ENCODE peak calls at places on chromosomes 11 and 22, in nine cellular contexts. One of them, this sample, is unnamed.

GRCh38 chr11:71442880-71443279 is 5.3 kb downstream of the DHCR7 start:
- DNase-seq in activated T-cell treated with anti-CD3 and anti-CD28 coated beads, Interleukin-2, amount 50 U/mL, for 72 hours: no peak
- DNase-seq in tibial artery: peak
- DNase-seq in epithelial cell of esophagus: no peak
- DNase-seq in posterior cingulate gyrus: no peak
- DNase-seq in psoas muscle: no peak
- DNase-seq in Peyer's patch: no peak
- DNase-seq in stimulated activated CD4-positive, alpha-beta T cell treated with anti-CD3 and anti-CD28 coated beads, Interleukin-12 subunit alpha, Interleukin-12 subunit beta, amount 100 ng/mL, for 4 hours: no peak
- DNase-seq in glutamatergic neuron: no peak
- DNase-seq in this sample: no peak

GRCh38 chr22:19176175-19176630 is 2.3 kb downstream of the SLC25A1 start:
- DNase-seq in activated T-cell treated with anti-CD3 and anti-CD28 coated beads, Interleukin-2, amount 50 U/mL, for 72 hours: no peak
- DNase-seq in tibial artery: no peak
- DNase-seq in epithelial cell of esophagus: no peak
- DNase-seq in posterior cingulate gyrus: no peak
- DNase-seq in psoas muscle: no peak
- DNase-seq in Peyer's patch: no peak
- DNase-seq in stimulated activated CD4-positive, alpha-beta T cell treated with anti-CD3 and anti-CD28 coated beads, Interleukin-12 subunit alpha, Interleukin-12 subunit beta, amount 100 ng/mL, for 4 hours: no peak
- DNase-seq in glutamatergic neuron: no peak
- DNase-seq in this sample: no peak

GRCh38 chr22:38792833-38793232 is 1.1 kb downstream of the DNAL4 start:
- DNase-seq in activated T-cell treated with anti-CD3 and anti-CD28 coated beads, Interleukin-2, amount 50 U/mL, for 72 hours: peak
- DNase-seq in tibial artery: no peak
- DNase-seq in epithelial cell of esophagus: peak
- DNase-seq in posterior cingulate gyrus: no peak
- DNase-seq in psoas muscle: no peak
- DNase-seq in Peyer's patch: no peak
- DNase-seq in stimulated activated CD4-positive, alpha-beta T cell treated with anti-CD3 and anti-CD28 coated beads, Interleukin-12 subunit alpha, Interleukin-12 subunit beta, amount 100 ng/mL, for 4 hours: no peak
- DNase-seq in glutamatergic neuron: no peak
- DNase-seq in this sample: no peak

GRCh38 chr11:102012946-102013345 is 34.3 kb upstream of the CFAP300 start:
- DNase-seq in activated T-cell treated with anti-CD3 and anti-CD28 coated beads, Interleukin-2, amount 50 U/mL, for 72 hours: no peak
- DNase-seq in tibial artery: no peak
- DNase-seq in epithelial cell of esophagus: no peak
- DNase-seq in posterior cingulate gyrus: no peak
- DNase-seq in psoas muscle: no peak
- DNase-seq in Peyer's patch: no peak
- DNase-seq in stimulated activated CD4-positive, alpha-beta T cell treated with anti-CD3 and anti-CD28 coated beads, Interleukin-12 subunit alpha, Interleukin-12 subunit beta, amount 100 ng/mL, for 4 hours: no peak
- DNase-seq in glutamatergic neuron: no peak
- DNase-seq in this sample: no peak

GRCh38 chr11:91837649-91838330 is 386.8 kb upstream of the FAT3 start:
- DNase-seq in activated T-cell treated with anti-CD3 and anti-CD28 coated beads, Interleukin-2, amount 50 U/mL, for 72 hours: no peak
- DNase-seq in tibial artery: no peak
- DNase-seq in epithelial cell of esophagus: no peak
- DNase-seq in posterior cingulate gyrus: no peak
- DNase-seq in psoas muscle: no peak
- DNase-seq in Peyer's patch: no peak
- DNase-seq in stimulated activated CD4-positive, alpha-beta T cell treated with anti-CD3 and anti-CD28 coated beads, Interleukin-12 subunit alpha, Interleukin-12 subunit beta, amount 100 ng/mL, for 4 hours: no peak
- DNase-seq in glutamatergic neuron: no peak
- DNase-seq in this sample: no peak

GRCh38 chr22:50675553-50676199 is 3.1 kb downstream of the SHANK3 start:
- DNase-seq in activated T-cell treated with anti-CD3 and anti-CD28 coated beads, Interleukin-2, amount 50 U/mL, for 72 hours: no peak
- DNase-seq in tibial artery: no peak
- DNase-seq in epithelial cell of esophagus: no peak
- DNase-seq in posterior cingulate gyrus: no peak
- DNase-seq in psoas muscle: no peak
- DNase-seq in Peyer's patch: no peak
- DNase-seq in stimulated activated CD4-positive, alpha-beta T cell treated with anti-CD3 and anti-CD28 coated beads, Interleukin-12 subunit alpha, Interleukin-12 subunit beta, amount 100 ng/mL, for 4 hours: no peak
- DNase-seq in glutamatergic neuron: no peak
- DNase-seq in this sample: no peak

GRCh38 chr22:23783496-23784167 is 3.1 kb upstream of the SMARCB1 start:
- DNase-seq in activated T-cell treated with anti-CD3 and anti-CD28 coated beads, Interleukin-2, amount 50 U/mL, for 72 hours: no peak
- DNase-seq in tibial artery: no peak
- DNase-seq in epithelial cell of esophagus: no peak
- DNase-seq in posterior cingulate gyrus: no peak
- DNase-seq in psoas muscle: no peak
- DNase-seq in Peyer's patch: no peak
- DNase-seq in stimulated activated CD4-positive, alpha-beta T cell treated with anti-CD3 and anti-CD28 coated beads, Interleukin-12 subunit alpha, Interleukin-12 subunit beta, amount 100 ng/mL, for 4 hours: no peak
- DNase-seq in glutamatergic neuron: no peak
- DNase-seq in this sample: no peak

GRCh38 chr11:69297926-69298777 is 4.2 kb downstream of the MYEOV start:
- DNase-seq in activated T-cell treated with anti-CD3 and anti-CD28 coated beads, Interleukin-2, amount 50 U/mL, for 72 hours: peak
- DNase-seq in tibial artery: peak
- DNase-seq in epithelial cell of esophagus: peak
- DNase-seq in posterior cingulate gyrus: no peak
- DNase-seq in psoas muscle: peak
- DNase-seq in Peyer's patch: peak
- DNase-seq in stimulated activated CD4-positive, alpha-beta T cell treated with anti-CD3 and anti-CD28 coated beads, Interleukin-12 subunit alpha, Interleukin-12 subunit beta, amount 100 ng/mL, for 4 hours: no peak
- DNase-seq in glutamatergic neuron: no peak
- DNase-seq in this sample: no peak

GRCh38 chr22:49964493-49965290 is 4.1 kb downstream of the PIM3 start:
- DNase-seq in activated T-cell treated with anti-CD3 and anti-CD28 coated beads, Interleukin-2, amount 50 U/mL, for 72 hours: peak
- DNase-seq in tibial artery: peak
- DNase-seq in epithelial cell of esophagus: no peak
- DNase-seq in posterior cingulate gyrus: no peak
- DNase-seq in psoas muscle: peak
- DNase-seq in Peyer's patch: peak
- DNase-seq in stimulated activated CD4-positive, alpha-beta T cell treated with anti-CD3 and anti-CD28 coated beads, Interleukin-12 subunit alpha, Interleukin-12 subunit beta, amount 100 ng/mL, for 4 hours: peak
- DNase-seq in glutamatergic neuron: peak
- DNase-seq in this sample: no peak

GRCh38 chr11:64186205-64187165 is 514 bp downstream of the STIP1 start:
- DNase-seq in activated T-cell treated with anti-CD3 and anti-CD28 coated beads, Interleukin-2, amount 50 U/mL, for 72 hours: peak
- DNase-seq in tibial artery: no peak
- DNase-seq in epithelial cell of esophagus: peak
- DNase-seq in posterior cingulate gyrus: no peak
- DNase-seq in psoas muscle: no peak
- DNase-seq in Peyer's patch: no peak
- DNase-seq in stimulated activated CD4-positive, alpha-beta T cell treated with anti-CD3 and anti-CD28 coated beads, Interleukin-12 subunit alpha, Interleukin-12 subunit beta, amount 100 ng/mL, for 4 hours: peak
- DNase-seq in glutamatergic neuron: no peak
- DNase-seq in this sample: peak

GRCh38 chr11:61901353-61901858 is 10.1 kb upstream of the FADS3 start:
- DNase-seq in activated T-cell treated with anti-CD3 and anti-CD28 coated beads, Interleukin-2, amount 50 U/mL, for 72 hours: no peak
- DNase-seq in tibial artery: no peak
- DNase-seq in epithelial cell of esophagus: no peak
- DNase-seq in posterior cingulate gyrus: no peak
- DNase-seq in psoas muscle: no peak
- DNase-seq in Peyer's patch: no peak
- DNase-seq in stimulated activated CD4-positive, alpha-beta T cell treated with anti-CD3 and anti-CD28 coated beads, Interleukin-12 subunit alpha, Interleukin-12 subunit beta, amount 100 ng/mL, for 4 hours: no peak
- DNase-seq in glutamatergic neuron: no peak
- DNase-seq in this sample: no peak

GRCh38 chr11:1445741-1446445 is 40.7 kb downstream of the MOB2 start:
- DNase-seq in activated T-cell treated with anti-CD3 and anti-CD28 coated beads, Interleukin-2, amount 50 U/mL, for 72 hours: no peak
- DNase-seq in tibial artery: no peak
- DNase-seq in epithelial cell of esophagus: no peak
- DNase-seq in posterior cingulate gyrus: no peak
- DNase-seq in psoas muscle: no peak
- DNase-seq in Peyer's patch: no peak
- DNase-seq in stimulated activated CD4-positive, alpha-beta T cell treated with anti-CD3 and anti-CD28 coated beads, Interleukin-12 subunit alpha, Interleukin-12 subunit beta, amount 100 ng/mL, for 4 hours: no peak
- DNase-seq in glutamatergic neuron: no peak
- DNase-seq in this sample: no peak

GRCh38 chr11:122843281-122844150 is 5.2 kb downstream of the CRTAM start:
- DNase-seq in activated T-cell treated with anti-CD3 and anti-CD28 coated beads, Interleukin-2, amount 50 U/mL, for 72 hours: peak
- DNase-seq in tibial artery: no peak
- DNase-seq in epithelial cell of esophagus: no peak
- DNase-seq in posterior cingulate gyrus: no peak
- DNase-seq in psoas muscle: no peak
- DNase-seq in Peyer's patch: no peak
- DNase-seq in stimulated activated CD4-positive, alpha-beta T cell treated with anti-CD3 and anti-CD28 coated beads, Interleukin-12 subunit alpha, Interleukin-12 subunit beta, amount 100 ng/mL, for 4 hours: no peak
- DNase-seq in glutamatergic neuron: no peak
- DNase-seq in this sample: no peak

GRCh38 chr11:17745032-17745772 is 10.6 kb downstream of the KCNC1 start:
- DNase-seq in activated T-cell treated with anti-CD3 and anti-CD28 coated beads, Interleukin-2, amount 50 U/mL, for 72 hours: no peak
- DNase-seq in tibial artery: peak
- DNase-seq in epithelial cell of esophagus: no peak
- DNase-seq in posterior cingulate gyrus: no peak
- DNase-seq in psoas muscle: no peak
- DNase-seq in Peyer's patch: peak
- DNase-seq in stimulated activated CD4-positive, alpha-beta T cell treated with anti-CD3 and anti-CD28 coated beads, Interleukin-12 subunit alpha, Interleukin-12 subunit beta, amount 100 ng/mL, for 4 hours: no peak
- DNase-seq in glutamatergic neuron: peak
- DNase-seq in this sample: no peak

GRCh38 chr11:45543808-45544422 is 121.5 kb downstream of the CHST1 start:
- DNase-seq in activated T-cell treated with anti-CD3 and anti-CD28 coated beads, Interleukin-2, amount 50 U/mL, for 72 hours: no peak
- DNase-seq in tibial artery: no peak
- DNase-seq in epithelial cell of esophagus: peak
- DNase-seq in posterior cingulate gyrus: no peak
- DNase-seq in psoas muscle: no peak
- DNase-seq in Peyer's patch: no peak
- DNase-seq in stimulated activated CD4-positive, alpha-beta T cell treated with anti-CD3 and anti-CD28 coated beads, Interleukin-12 subunit alpha, Interleukin-12 subunit beta, amount 100 ng/mL, for 4 hours: no peak
- DNase-seq in glutamatergic neuron: no peak
- DNase-seq in this sample: no peak

GRCh38 chr11:61768376-61769076 is 16.1 kb downstream of the MYRF start:
- DNase-seq in activated T-cell treated with anti-CD3 and anti-CD28 coated beads, Interleukin-2, amount 50 U/mL, for 72 hours: no peak
- DNase-seq in tibial artery: no peak
- DNase-seq in epithelial cell of esophagus: no peak
- DNase-seq in posterior cingulate gyrus: no peak
- DNase-seq in psoas muscle: no peak
- DNase-seq in Peyer's patch: no peak
- DNase-seq in stimulated activated CD4-positive, alpha-beta T cell treated with anti-CD3 and anti-CD28 coated beads, Interleukin-12 subunit alpha, Interleukin-12 subunit beta, amount 100 ng/mL, for 4 hours: no peak
- DNase-seq in glutamatergic neuron: no peak
- DNase-seq in this sample: no peak

GRCh38 chr11:111633756-111634362 is 31.6 kb downstream of the SIK2 start:
- DNase-seq in activated T-cell treated with anti-CD3 and anti-CD28 coated beads, Interleukin-2, amount 50 U/mL, for 72 hours: no peak
- DNase-seq in tibial artery: no peak
- DNase-seq in epithelial cell of esophagus: peak
- DNase-seq in posterior cingulate gyrus: no peak
- DNase-seq in psoas muscle: no peak
- DNase-seq in Peyer's patch: no peak
- DNase-seq in stimulated activated CD4-positive, alpha-beta T cell treated with anti-CD3 and anti-CD28 coated beads, Interleukin-12 subunit alpha, Interleukin-12 subunit beta, amount 100 ng/mL, for 4 hours: no peak
- DNase-seq in glutamatergic neuron: no peak
- DNase-seq in this sample: peak

GRCh38 chr11:8219257-8220021 is 44.2 kb downstream of the LMO1 start:
- DNase-seq in activated T-cell treated with anti-CD3 and anti-CD28 coated beads, Interleukin-2, amount 50 U/mL, for 72 hours: peak
- DNase-seq in tibial artery: no peak
- DNase-seq in epithelial cell of esophagus: peak
- DNase-seq in posterior cingulate gyrus: peak
- DNase-seq in psoas muscle: no peak
- DNase-seq in Peyer's patch: no peak
- DNase-seq in stimulated activated CD4-positive, alpha-beta T cell treated with anti-CD3 and anti-CD28 coated beads, Interleukin-12 subunit alpha, Interleukin-12 subunit beta, amount 100 ng/mL, for 4 hours: no peak
- DNase-seq in glutamatergic neuron: peak
- DNase-seq in this sample: peak

GRCh38 chr11:8260202-8260996 is 3.3 kb downstream of the LMO1 start:
- DNase-seq in activated T-cell treated with anti-CD3 and anti-CD28 coated beads, Interleukin-2, amount 50 U/mL, for 72 hours: no peak
- DNase-seq in tibial artery: peak
- DNase-seq in epithelial cell of esophagus: no peak
- DNase-seq in posterior cingulate gyrus: no peak
- DNase-seq in psoas muscle: no peak
- DNase-seq in Peyer's patch: peak
- DNase-seq in stimulated activated CD4-positive, alpha-beta T cell treated with anti-CD3 and anti-CD28 coated beads, Interleukin-12 subunit alpha, Interleukin-12 subunit beta, amount 100 ng/mL, for 4 hours: no peak
- DNase-seq in glutamatergic neuron: no peak
- DNase-seq in this sample: no peak

GRCh38 chr11:118002010-118002540 is 15.9 kb downstream of the IL10RA start:
- DNase-seq in activated T-cell treated with anti-CD3 and anti-CD28 coated beads, Interleukin-2, amount 50 U/mL, for 72 hours: peak
- DNase-seq in tibial artery: no peak
- DNase-seq in epithelial cell of esophagus: no peak
- DNase-seq in posterior cingulate gyrus: no peak
- DNase-seq in psoas muscle: no peak
- DNase-seq in Peyer's patch: no peak
- DNase-seq in stimulated activated CD4-positive, alpha-beta T cell treated with anti-CD3 and anti-CD28 coated beads, Interleukin-12 subunit alpha, Interleukin-12 subunit beta, amount 100 ng/mL, for 4 hours: no peak
- DNase-seq in glutamatergic neuron: no peak
- DNase-seq in this sample: no peak

GRCh38 chr22:36435516-36436415 is 45.7 kb downstream of the TXN2 start:
- DNase-seq in activated T-cell treated with anti-CD3 and anti-CD28 coated beads, Interleukin-2, amount 50 U/mL, for 72 hours: peak
- DNase-seq in tibial artery: no peak
- DNase-seq in epithelial cell of esophagus: peak
- DNase-seq in posterior cingulate gyrus: no peak
- DNase-seq in psoas muscle: no peak
- DNase-seq in Peyer's patch: peak
- DNase-seq in stimulated activated CD4-positive, alpha-beta T cell treated with anti-CD3 and anti-CD28 coated beads, Interleukin-12 subunit alpha, Interleukin-12 subunit beta, amount 100 ng/mL, for 4 hours: peak
- DNase-seq in glutamatergic neuron: no peak
- DNase-seq in this sample: peak

GRCh38 chr11:27213232-27213660 is 149.8 kb downstream of the CCDC34 start:
- DNase-seq in activated T-cell treated with anti-CD3 and anti-CD28 coated beads, Interleukin-2, amount 50 U/mL, for 72 hours: no peak
- DNase-seq in tibial artery: no peak
- DNase-seq in epithelial cell of esophagus: peak
- DNase-seq in posterior cingulate gyrus: no peak
- DNase-seq in psoas muscle: no peak
- DNase-seq in Peyer's patch: no peak
- DNase-seq in stimulated activated CD4-positive, alpha-beta T cell treated with anti-CD3 and anti-CD28 coated beads, Interleukin-12 subunit alpha, Interleukin-12 subunit beta, amount 100 ng/mL, for 4 hours: no peak
- DNase-seq in glutamatergic neuron: no peak
- DNase-seq in this sample: no peak

GRCh38 chr22:42134033-42135020 is 3.7 kb upstream of the CYP2D6 start:
- DNase-seq in activated T-cell treated with anti-CD3 and anti-CD28 coated beads, Interleukin-2, amount 50 U/mL, for 72 hours: no peak
- DNase-seq in tibial artery: no peak
- DNase-seq in epithelial cell of esophagus: peak
- DNase-seq in posterior cingulate gyrus: no peak
- DNase-seq in psoas muscle: no peak
- DNase-seq in Peyer's patch: no peak
- DNase-seq in stimulated activated CD4-positive, alpha-beta T cell treated with anti-CD3 and anti-CD28 coated beads, Interleukin-12 subunit alpha, Interleukin-12 subunit beta, amount 100 ng/mL, for 4 hours: no peak
- DNase-seq in glutamatergic neuron: no peak
- DNase-seq in this sample: no peak

GRCh38 chr11:116257092-116257491 is 515.7 kb downstream of the BUD13 start:
- DNase-seq in activated T-cell treated with anti-CD3 and anti-CD28 coated beads, Interleukin-2, amount 50 U/mL, for 72 hours: no peak
- DNase-seq in tibial artery: no peak
- DNase-seq in epithelial cell of esophagus: no peak
- DNase-seq in posterior cingulate gyrus: no peak
- DNase-seq in psoas muscle: no peak
- DNase-seq in Peyer's patch: no peak
- DNase-seq in stimulated activated CD4-positive, alpha-beta T cell treated with anti-CD3 and anti-CD28 coated beads, Interleukin-12 subunit alpha, Interleukin-12 subunit beta, amount 100 ng/mL, for 4 hours: no peak
- DNase-seq in glutamatergic neuron: no peak
- DNase-seq in this sample: peak

This sample was measured in NCI-H510A treated with DMSO at 0.1 percent for 48 hours.